ENCODE peak calls at places on chromosomes 2 and 18, in four cellular contexts. H, S, A and T are unnamed samples.

GRCh38 chr2:113720167-113720566 is 36.3 kb downstream of the SLC35F5 start:
- DNase-seq in H (no peak), S (peak), A (no peak), T (no peak)

GRCh38 chr2:232235206-232235605 is 143.3 kb upstream of the ALPP start:
- DNase-seq in H (no peak), S (no peak), A (no peak), T (no peak)

GRCh38 chr2:218798767-218799504 is 17.0 kb downstream of the CYP27A1 start:
- DNase-seq in H (no peak), S (no peak), A (no peak), T (peak)

GRCh38 chr2:103788346-103788745 is 1026.5 kb downstream of the TMEM182 start:
- DNase-seq in H (no peak), S (no peak), A (no peak), T (no peak)

GRCh38 chr2:236408786-236409185 is 144.6 kb upstream of the ASB18 start:
- DNase-seq in H (no peak), S (no peak), A (no peak), T (peak)

GRCh38 chr2:11899896-11900295 is 153.5 kb downstream of the LPIN1 start:
- DNase-seq in H (no peak), S (no peak), A (no peak), T (no peak)

GRCh38 chr2:102027036-102027702 is 35.4 kb downstream of the IL1R2 start:
- DNase-seq in H (no peak), S (peak), A (peak), T (no peak)

GRCh38 chr2:7601990-7602389 is 684.8 kb downstream of the RNF144A start:
- DNase-seq in H (no peak), S (peak), A (no peak), T (no peak)

GRCh38 chr18:22542400-22542835 is 124.7 kb upstream of the CTAGE1 start:
- DNase-seq in H (no peak), S (peak), A (no peak), T (no peak)

GRCh38 chr2:10331033-10331701 is 28.5 kb downstream of the HPCAL1 start:
- DNase-seq in H (peak), S (peak), A (peak), T (peak)

GRCh38 chr2:136308621-136309020 is 190.7 kb upstream of the CXCR4 start:
- DNase-seq in H (no peak), S (no peak), A (no peak), T (no peak)

GRCh38 chr2:120749506-120750431 is 14.1 kb downstream of the GLI2 start:
- DNase-seq in H (no peak), S (peak), A (no peak), T (no peak)

GRCh38 chr2:88600038-88600465 is 27.2 kb downstream of the EIF2AK3 start:
- DNase-seq in H (no peak), S (peak), A (peak), T (no peak)

GRCh38 chr2:100791936-100792308 is 28.0 kb upstream of the NPAS2 start:
- DNase-seq in H (no peak), S (no peak), A (no peak), T (no peak)

GRCh38 chr2:219104107-219105050 is 43.7 kb upstream of the IHH start:
- DNase-seq in H (no peak), S (peak), A (no peak), T (no peak)

GRCh38 chr2:99445065-99445464 is 44.8 kb downstream of the REV1 start:
- DNase-seq in H (no peak), S (peak), A (no peak), T (no peak)

GRCh38 chr2:239806276-239806675 is 218.9 kb downstream of the NDUFA10 start:
- DNase-seq in H (no peak), S (no peak), A (no peak), T (no peak)

GRCh38 chr2:137961602-137962001 is 2.7 kb upstream of the HNMT start:
- DNase-seq in H (no peak), S (no peak), A (no peak), T (no peak)

GRCh38 chr2:137966043-137966442 is 1.8 kb downstream of the HNMT start:
- DNase-seq in H (no peak), S (no peak), A (no peak), T (no peak)

GRCh38 chr2:137964859-137965459 is 686 bp downstream of the HNMT start:
- DNase-seq in H (no peak), S (no peak), A (no peak), T (no peak)

GRCh38 chr2:137963535-137964065 is 673 bp upstream of the HNMT start:
- DNase-seq in H (no peak), S (no peak), A (no peak), T (no peak)

GRCh38 chr2:137964066-137964858 is at the start of gene HNMT:
- DNase-seq in H (peak), S (peak), A (no peak), T (peak)
- TF ChIP-seq CTCF in H (no peak), S (no peak), A (no peak), T (no peak)

GRCh38 chr2:224333631-224334030 is 68.3 kb downstream of the FAM124B start:
- DNase-seq in H (no peak), S (peak), A (no peak), T (no peak)
- TF ChIP-seq CTCF in H (no peak), S (no peak), A (no peak), T (no peak)

GRCh38 chr2:47040662-47041061 is 114.4 kb downstream of the STPG4 start:
- DNase-seq in H (no peak), S (no peak), A (no peak), T (no peak)

GRCh38 chr2:47043891-47044239 is 111.2 kb downstream of the STPG4 start:
- DNase-seq in H (no peak), S (no peak), A (no peak), T (no peak)

GRCh38 chr2:47041891-47042684 is 113.0 kb downstream of the STPG4 start:
- DNase-seq in H (no peak), S (no peak), A (no peak), T (no peak)

GRCh38 chr2:47041065-47041464 is 114.0 kb downstream of the STPG4 start:
- DNase-seq in H (no peak), S (peak), A (peak), T (no peak)

GRCh38 chr2:47043142-47043890 is 111.8 kb downstream of the STPG4 start:
- DNase-seq in H (no peak), S (peak), A (peak), T (peak)
- TF ChIP-seq CTCF in H (no peak), S (peak), A (no peak), T (no peak)

GRCh38 chr18:48780151-48781001 is 170.4 kb downstream of the SMAD7 start:
- DNase-seq in H (peak), S (peak), A (no peak), T (no peak)
- TF ChIP-seq CTCF in H (no peak), S (no peak), A (no peak), T (no peak)

DNA sequence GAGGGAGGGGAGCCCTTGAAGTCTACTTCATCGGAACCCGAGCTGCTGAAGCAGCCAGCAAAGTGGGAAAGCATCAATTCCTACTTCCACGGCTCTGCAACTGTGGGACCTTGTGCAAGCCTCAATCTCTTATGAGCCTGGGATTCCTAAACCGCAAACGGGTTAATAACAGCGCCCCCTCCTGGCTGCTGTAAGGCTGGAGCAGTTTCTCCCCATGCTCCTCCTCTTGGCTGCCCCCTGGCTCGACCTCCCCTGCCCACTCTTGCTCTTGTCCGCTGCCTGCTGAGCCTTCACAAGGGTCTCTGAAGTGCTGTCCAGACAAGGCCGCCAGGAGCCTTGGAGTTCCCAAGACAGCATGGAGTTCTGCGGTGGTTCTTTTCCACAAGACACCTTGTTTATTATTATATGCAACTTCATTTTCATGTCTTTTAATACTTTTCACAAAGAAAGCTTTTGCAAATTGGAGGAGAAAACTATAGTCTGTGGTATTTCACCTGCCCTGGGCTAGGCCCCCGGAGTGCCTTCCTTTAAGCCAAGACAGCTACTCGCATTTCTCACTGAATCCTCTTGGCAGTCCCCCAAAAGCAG is 157.2 kb downstream of the DDX1 start:
- DNase-seq in H (peak), S (peak), A (no peak), T (no peak)
- TF ChIP-seq CTCF in H (peak), S (peak), A (no peak), T (no peak)

GRCh38 chr2:18885457-18885856 is 296.1 kb upstream of the NT5C1B start:
- DNase-seq in H (no peak), S (no peak), A (no peak), T (no peak)

GRCh38 chr2:18889565-18890332 is 300.4 kb upstream of the NT5C1B start:
- DNase-seq in H (no peak), S (peak), A (peak), T (no peak)

GRCh38 chr2:18883626-18884456 is 294.5 kb upstream of the NT5C1B start:
- DNase-seq in H (no peak), S (peak), A (no peak), T (no peak)
- TF ChIP-seq CTCF in H (no peak), S (peak), A (peak), T (no peak)